ENCODE peak calls at places on chromosomes 6 and 20, in eight cellular contexts. Z, X, K, Q, L, M, E and O are unnamed samples.

GRCh38 chr6:81476881-81477280 is 275.6 kb downstream of the TENT5A start:
- DNase-seq in Z (no peak), X (no peak), K (no peak), Q (no peak), L (no peak), M (no peak), E (no peak), O (no peak)

GRCh38 chr6:151128764-151129370 is 110.9 kb upstream of the AKAP12 start:
- DNase-seq in Z (peak; percentile 34), X (no peak), K (no peak), Q (no peak), L (no peak), M (no peak), E (no peak), O (no peak)

GRCh38 chr6:49713346-49713745 is at the start of gene CRISP2:
- DNase-seq in Z (no peak), X (no peak), K (no peak), Q (no peak), L (no peak), M (no peak), E (no peak), O (no peak)

GRCh38 chr6:1200706-1201105 is 111.2 kb upstream of the FOXQ1 start:
- DNase-seq in Z (no peak), X (no peak), K (no peak), Q (peak; percentile 27), L (no peak), M (no peak), E (no peak), O (no peak)

GRCh38 chr20:49037962-49038387 is 8.1 kb upstream of the CSE1L start:
- DNase-seq in Z (no peak), X (no peak), K (no peak), Q (peak; percentile 40), L (peak; percentile 33), M (no peak), E (no peak), O (no peak)

GRCh38 chr20:9838378-9839295 is at the start of gene PAK5:
- DNase-seq in Z (peak; percentile 82), X (no peak), K (peak; percentile 10), Q (no peak), L (no peak), M (peak; percentile 68), E (peak; percentile 78), O (peak; percentile 82)

GRCh38 chr20:4869290-4870193 is 131.8 kb downstream of the SLC23A2 start:
- DNase-seq in Z (no peak), X (no peak), K (no peak), Q (peak; percentile 49), L (peak; percentile 62), M (peak; percentile 83), E (no peak), O (peak; percentile 66)

GRCh38 chr6:72969666-72970065 is 255.6 kb downstream of the KHDC1L start:
- DNase-seq in Z (no peak), X (no peak), K (no peak), Q (no peak), L (no peak), M (no peak), E (no peak), O (no peak)

GRCh38 chr20:56710577-56711465 is 81.7 kb downstream of the TFAP2C start:
- DNase-seq in Z (no peak), X (no peak), K (no peak), Q (peak; percentile 36), L (no peak), M (peak; percentile 77), E (no peak), O (no peak)

GRCh38 chr6:44228433-44228832 is 5.0 kb downstream of the SLC29A1 start:
- DNase-seq in Z (peak; percentile 65), X (no peak), K (no peak), Q (no peak), L (no peak), M (no peak), E (no peak), O (no peak)
- H3K4me3 ChIP-seq in Z (no peak overlapping the region), X (no peak overlapping the region), K (no peak overlapping the region), Q (no peak overlapping the region), L (no peak overlapping the region), M (no peak overlapping the region), E (no peak overlapping the region), O (no peak overlapping the region)

DNA sequence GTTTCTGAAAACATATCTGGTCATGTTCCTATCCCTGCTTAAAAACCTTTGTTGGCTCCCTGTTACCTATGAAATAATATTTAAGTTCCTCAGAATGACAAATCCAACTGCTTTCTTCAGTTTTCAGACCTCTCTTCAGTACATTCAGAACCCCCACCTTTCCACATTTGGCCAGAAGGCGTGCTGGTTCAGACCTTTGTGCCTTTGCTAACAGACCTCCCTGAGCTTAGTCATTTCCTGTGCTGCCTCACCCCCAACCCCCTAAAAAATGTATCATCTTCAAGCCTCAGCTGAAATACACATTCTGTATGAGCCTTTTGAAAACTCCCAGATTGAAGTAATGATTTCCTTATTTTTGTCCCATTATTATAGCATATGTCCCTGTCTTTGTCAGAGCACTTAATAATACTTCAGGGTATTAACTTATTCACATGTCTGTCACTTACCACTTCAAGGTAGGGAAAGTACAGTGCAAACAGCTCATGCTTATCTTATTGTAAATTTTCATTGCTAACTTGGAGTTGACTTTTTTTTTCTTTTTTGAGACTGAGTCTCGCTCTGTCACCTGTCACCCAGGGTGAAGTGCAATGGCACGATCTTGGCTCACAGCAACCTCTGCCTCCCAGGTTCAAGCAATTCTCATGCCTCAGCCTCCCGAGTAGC is 19.7 kb downstream of the FAM217A start:
- DNase-seq in Z (no peak), X (no peak), K (peak; percentile 34), Q (peak; percentile 21), L (no peak), M (peak; percentile 71), E (no peak), O (no peak)
- H3K4me3 ChIP-seq in Z (no peak overlapping the region), X (no peak overlapping the region), K (no peak overlapping the region), Q (no peak overlapping the region), L (no peak overlapping the region), M (no peak overlapping the region), E (no peak overlapping the region), O (no peak overlapping the region)

GRCh38 chr20:51451484-51451883 is 91.0 kb downstream of the NFATC2 start:
- DNase-seq in Z (no peak), X (no peak), K (no peak), Q (no peak), L (no peak), M (no peak), E (no peak), O (no peak)

GRCh38 chr20:51450984-51451383 is 91.5 kb downstream of the NFATC2 start:
- DNase-seq in Z (no peak), X (no peak), K (no peak), Q (no peak), L (no peak), M (no peak), E (no peak), O (no peak)

GRCh38 chr20:51450221-51450712 is 92.3 kb downstream of the NFATC2 start:
- DNase-seq in Z (no peak), X (no peak), K (no peak), Q (no peak), L (no peak), M (no peak), E (no peak), O (no peak)

GRCh38 chr20:51447765-51448148 is 94.8 kb downstream of the NFATC2 start:
- DNase-seq in Z (no peak), X (no peak), K (no peak), Q (no peak), L (no peak), M (no peak), E (no peak), O (no peak)

DNA sequence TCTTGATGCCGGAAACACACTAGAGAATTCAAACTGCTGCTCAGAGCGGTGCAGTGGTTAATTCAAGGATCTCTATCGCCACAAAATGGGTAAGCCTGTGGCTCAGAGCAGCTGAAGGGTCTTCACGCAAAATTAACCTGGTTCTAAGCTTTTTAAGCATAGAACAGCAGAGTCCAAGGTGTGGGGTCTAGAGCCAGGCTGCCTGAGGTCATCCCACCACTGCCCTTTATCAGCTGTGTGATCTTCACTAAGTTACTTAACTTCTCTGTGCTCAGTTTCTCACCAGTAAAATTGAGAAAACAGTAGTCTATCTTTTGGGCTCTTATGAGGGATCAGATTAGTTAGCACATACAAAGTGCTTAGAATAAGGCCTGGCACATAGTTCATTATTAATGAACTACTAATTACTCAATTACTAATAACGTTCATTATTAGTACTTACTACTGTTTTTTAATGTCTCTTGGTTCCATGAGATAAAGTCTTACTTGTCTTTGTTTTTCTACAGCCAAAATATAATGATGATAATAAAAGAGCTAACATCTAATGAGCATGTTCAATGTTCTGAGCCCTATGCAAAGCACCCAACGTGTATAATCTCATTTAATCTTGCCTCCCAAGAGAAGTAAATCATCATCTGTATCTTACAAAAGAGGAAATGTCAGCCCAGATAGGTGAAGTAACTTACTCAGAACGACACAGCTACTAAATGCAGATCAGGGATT is 92.9 kb downstream of the NFATC2 start:
- DNase-seq in Z (no peak), X (no peak), K (no peak), Q (no peak), L (no peak), M (no peak), E (no peak), O (no peak)
- H3K4me3 ChIP-seq in Z (no peak overlapping the region), X (no peak overlapping the region), K (no peak overlapping the region), Q (no peak overlapping the region), L (no peak overlapping the region), M (no peak overlapping the region), E (no peak overlapping the region), O (no peak overlapping the region)

DNA sequence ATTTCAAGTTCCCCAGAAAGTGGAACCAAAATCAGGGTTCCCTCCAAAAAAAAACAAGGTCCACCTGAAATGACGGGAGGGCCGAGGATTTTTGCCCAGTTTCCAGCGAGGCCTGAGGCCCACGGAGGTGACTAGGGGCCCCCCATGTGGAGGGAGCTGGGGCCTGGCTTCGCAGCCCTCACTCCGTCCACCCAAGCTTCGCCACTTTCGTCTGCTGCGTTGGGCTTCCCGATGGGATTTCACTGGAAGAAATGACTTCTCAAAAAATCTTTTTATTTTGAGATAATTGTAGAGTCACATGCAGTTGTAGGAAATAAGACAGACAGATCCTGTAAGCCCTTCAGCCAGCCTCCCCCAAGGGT is 208.3 kb downstream of the TAF4 start:
- DNase-seq in Z (no peak), X (no peak), K (no peak), Q (no peak), L (no peak), M (no peak), E (no peak), O (no peak)
- H3K4me3 ChIP-seq in Z (no peak overlapping the region), X (no peak overlapping the region), K (no peak overlapping the region), Q (no peak overlapping the region), L (no peak overlapping the region), M (no peak overlapping the region), E (no peak overlapping the region), O (no peak overlapping the region)

GRCh38 chr20:21509597-21510331 is 4.1 kb downstream of the NKX2-2 start:
- DNase-seq in Z (no peak), X (no peak), K (no peak), Q (no peak), L (no peak), M (peak; percentile 59), E (no peak), O (no peak)
- H3K4me3 ChIP-seq in Z (no peak overlapping the region), X (no peak overlapping the region), K (no peak overlapping the region), Q (no peak overlapping the region), L (peak overlapping the region; percentile 12), M (no peak overlapping the region), E (no peak overlapping the region), O (peak overlapping the region; percentile 6)